ENCODE peak calls at places on chromosomes 16 and 17, in eight cellular contexts. One of them, this sample, is unnamed.

GRCh38 chr16:31105677-31106213 is 2.4 kb upstream of the BCKDK start:
- ATAC-seq in activated CD8-positive, alpha-beta memory T cell treated with anti-CD3 and anti-CD28 coated beads, Interleukin-2, amount 10 ng/mL, durations not matched to agents 7 days and 5 days: peak
- ATAC-seq in mucosa of descending colon: peak
- ATAC-seq in activated T-cell treated with anti-CD3 and anti-CD28 coated beads, Interleukin-2, amount 50 U/mL, for 72 hours: peak
- ATAC-seq in K562: peak
- ATAC-seq in right cardiac atrium: peak
- ATAC-seq in naive thymus-derived CD8-positive, alpha-beta T cell: peak
- ATAC-seq in heart right ventricle: peak
- ATAC-seq in this sample: peak

GRCh38 chr16:14310519-14310991 is 239.4 kb downstream of the MRTFB start:
- ATAC-seq in activated T-cell treated with anti-CD3 and anti-CD28 coated beads, Interleukin-2, amount 50 U/mL, for 72 hours: no peak
- ATAC-seq in right cardiac atrium: no peak
- ATAC-seq in naive thymus-derived CD8-positive, alpha-beta T cell: no peak
- ATAC-seq in mucosa of descending colon: peak
- ATAC-seq in heart right ventricle: no peak
- ATAC-seq in activated CD8-positive, alpha-beta memory T cell treated with anti-CD3 and anti-CD28 coated beads, Interleukin-2, amount 10 ng/mL, durations not matched to agents 7 days and 5 days: no peak
- ATAC-seq in K562: peak
- ATAC-seq in this sample: no peak

GRCh38 chr17:56009795-56010715 is 143.2 kb upstream of the ANKFN1 start:
- ATAC-seq in naive thymus-derived CD8-positive, alpha-beta T cell: peak
- ATAC-seq in activated CD8-positive, alpha-beta memory T cell treated with anti-CD3 and anti-CD28 coated beads, Interleukin-2, amount 10 ng/mL, durations not matched to agents 7 days and 5 days: no peak
- ATAC-seq in K562: no peak
- ATAC-seq in mucosa of descending colon: no peak
- ATAC-seq in activated T-cell treated with anti-CD3 and anti-CD28 coated beads, Interleukin-2, amount 50 U/mL, for 72 hours: peak
- ATAC-seq in heart right ventricle: no peak
- ATAC-seq in right cardiac atrium: no peak
- ATAC-seq in this sample: no peak

GRCh38 chr17:50372222-50372621 is 762 bp downstream of the MRPL27 start:
- ATAC-seq in right cardiac atrium: no peak
- ATAC-seq in K562: peak
- ATAC-seq in heart right ventricle: no peak
- ATAC-seq in activated T-cell treated with anti-CD3 and anti-CD28 coated beads, Interleukin-2, amount 50 U/mL, for 72 hours: no peak
- ATAC-seq in activated CD8-positive, alpha-beta memory T cell treated with anti-CD3 and anti-CD28 coated beads, Interleukin-2, amount 10 ng/mL, durations not matched to agents 7 days and 5 days: no peak
- ATAC-seq in mucosa of descending colon: no peak
- ATAC-seq in naive thymus-derived CD8-positive, alpha-beta T cell: no peak
- ATAC-seq in this sample: no peak

GRCh38 chr17:16189791-16190348 is 25.5 kb downstream of the NCOR1 start:
- ATAC-seq in activated T-cell treated with anti-CD3 and anti-CD28 coated beads, Interleukin-2, amount 50 U/mL, for 72 hours: no peak
- ATAC-seq in K562: no peak
- ATAC-seq in activated CD8-positive, alpha-beta memory T cell treated with anti-CD3 and anti-CD28 coated beads, Interleukin-2, amount 10 ng/mL, durations not matched to agents 7 days and 5 days: no peak
- ATAC-seq in heart right ventricle: no peak
- ATAC-seq in naive thymus-derived CD8-positive, alpha-beta T cell: no peak
- ATAC-seq in right cardiac atrium: no peak
- ATAC-seq in mucosa of descending colon: no peak
- ATAC-seq in this sample: no peak

GRCh38 chr16:50351116-50351515 is 17.7 kb downstream of the BRD7 start:
- ATAC-seq in right cardiac atrium: no peak
- ATAC-seq in activated CD8-positive, alpha-beta memory T cell treated with anti-CD3 and anti-CD28 coated beads, Interleukin-2, amount 10 ng/mL, durations not matched to agents 7 days and 5 days: no peak
- ATAC-seq in heart right ventricle: no peak
- ATAC-seq in mucosa of descending colon: no peak
- ATAC-seq in K562: no peak
- ATAC-seq in activated T-cell treated with anti-CD3 and anti-CD28 coated beads, Interleukin-2, amount 50 U/mL, for 72 hours: no peak
- ATAC-seq in naive thymus-derived CD8-positive, alpha-beta T cell: no peak
- ATAC-seq in this sample: no peak

GRCh38 chr16:71808593-71809449 is at the start of gene AP1G1:
- ATAC-seq in heart right ventricle: peak
- ATAC-seq in mucosa of descending colon: peak
- ATAC-seq in naive thymus-derived CD8-positive, alpha-beta T cell: peak
- ATAC-seq in K562: peak
- ATAC-seq in activated CD8-positive, alpha-beta memory T cell treated with anti-CD3 and anti-CD28 coated beads, Interleukin-2, amount 10 ng/mL, durations not matched to agents 7 days and 5 days: peak
- ATAC-seq in right cardiac atrium: peak
- ATAC-seq in activated T-cell treated with anti-CD3 and anti-CD28 coated beads, Interleukin-2, amount 50 U/mL, for 72 hours: peak
- ATAC-seq in this sample: peak

GRCh38 chr17:4551141-4551540 is 4.0 kb downstream of the MYBBP1A start:
- ATAC-seq in heart right ventricle: no peak
- ATAC-seq in activated CD8-positive, alpha-beta memory T cell treated with anti-CD3 and anti-CD28 coated beads, Interleukin-2, amount 10 ng/mL, durations not matched to agents 7 days and 5 days: no peak
- ATAC-seq in K562: no peak
- ATAC-seq in mucosa of descending colon: no peak
- ATAC-seq in naive thymus-derived CD8-positive, alpha-beta T cell: no peak
- ATAC-seq in activated T-cell treated with anti-CD3 and anti-CD28 coated beads, Interleukin-2, amount 50 U/mL, for 72 hours: no peak
- ATAC-seq in right cardiac atrium: no peak
- ATAC-seq in this sample: no peak

GRCh38 chr16:2518823-2519710 is 1.1 kb upstream of the AMDHD2 start:
- ATAC-seq in right cardiac atrium: peak
- ATAC-seq in naive thymus-derived CD8-positive, alpha-beta T cell: no peak
- ATAC-seq in activated CD8-positive, alpha-beta memory T cell treated with anti-CD3 and anti-CD28 coated beads, Interleukin-2, amount 10 ng/mL, durations not matched to agents 7 days and 5 days: no peak
- ATAC-seq in activated T-cell treated with anti-CD3 and anti-CD28 coated beads, Interleukin-2, amount 50 U/mL, for 72 hours: no peak
- ATAC-seq in mucosa of descending colon: no peak
- ATAC-seq in heart right ventricle: no peak
- ATAC-seq in K562: no peak
- ATAC-seq in this sample: no peak

GRCh38 chr16:81472391-81472790 is 27.8 kb downstream of the CMIP start:
- ATAC-seq in right cardiac atrium: peak
- ATAC-seq in mucosa of descending colon: no peak
- ATAC-seq in K562: no peak
- ATAC-seq in activated CD8-positive, alpha-beta memory T cell treated with anti-CD3 and anti-CD28 coated beads, Interleukin-2, amount 10 ng/mL, durations not matched to agents 7 days and 5 days: no peak
- ATAC-seq in heart right ventricle: no peak
- ATAC-seq in naive thymus-derived CD8-positive, alpha-beta T cell: no peak
- ATAC-seq in activated T-cell treated with anti-CD3 and anti-CD28 coated beads, Interleukin-2, amount 50 U/mL, for 72 hours: no peak
- ATAC-seq in this sample: no peak

GRCh38 chr17:14699569-14700190 is 398.8 kb downstream of the HS3ST3B1 start:
- ATAC-seq in heart right ventricle: no peak
- ATAC-seq in activated T-cell treated with anti-CD3 and anti-CD28 coated beads, Interleukin-2, amount 50 U/mL, for 72 hours: no peak
- ATAC-seq in mucosa of descending colon: no peak
- ATAC-seq in activated CD8-positive, alpha-beta memory T cell treated with anti-CD3 and anti-CD28 coated beads, Interleukin-2, amount 10 ng/mL, durations not matched to agents 7 days and 5 days: no peak
- ATAC-seq in naive thymus-derived CD8-positive, alpha-beta T cell: no peak
- ATAC-seq in K562: no peak
- ATAC-seq in right cardiac atrium: no peak
- ATAC-seq in this sample: no peak

GRCh38 chr17:72635034-72635654 is 457.3 kb downstream of the SLC39A11 start:
- ATAC-seq in naive thymus-derived CD8-positive, alpha-beta T cell: no peak
- ATAC-seq in K562: no peak
- ATAC-seq in right cardiac atrium: no peak
- ATAC-seq in mucosa of descending colon: no peak
- ATAC-seq in heart right ventricle: no peak
- ATAC-seq in activated T-cell treated with anti-CD3 and anti-CD28 coated beads, Interleukin-2, amount 50 U/mL, for 72 hours: peak
- ATAC-seq in activated CD8-positive, alpha-beta memory T cell treated with anti-CD3 and anti-CD28 coated beads, Interleukin-2, amount 10 ng/mL, durations not matched to agents 7 days and 5 days: no peak
- ATAC-seq in this sample: no peak

GRCh38 chr16:87581867-87582220 is 20.5 kb upstream of the JPH3 start:
- ATAC-seq in activated CD8-positive, alpha-beta memory T cell treated with anti-CD3 and anti-CD28 coated beads, Interleukin-2, amount 10 ng/mL, durations not matched to agents 7 days and 5 days: no peak
- ATAC-seq in heart right ventricle: peak
- ATAC-seq in right cardiac atrium: peak
- ATAC-seq in mucosa of descending colon: peak
- ATAC-seq in K562: peak
- ATAC-seq in naive thymus-derived CD8-positive, alpha-beta T cell: no peak
- ATAC-seq in activated T-cell treated with anti-CD3 and anti-CD28 coated beads, Interleukin-2, amount 50 U/mL, for 72 hours: no peak
- ATAC-seq in this sample: peak

GRCh38 chr16:75238853-75239371 is 12.5 kb downstream of the BCAR1 start:
- ATAC-seq in K562: no peak
- ATAC-seq in mucosa of descending colon: no peak
- ATAC-seq in right cardiac atrium: no peak
- ATAC-seq in activated T-cell treated with anti-CD3 and anti-CD28 coated beads, Interleukin-2, amount 50 U/mL, for 72 hours: no peak
- ATAC-seq in heart right ventricle: peak
- ATAC-seq in activated CD8-positive, alpha-beta memory T cell treated with anti-CD3 and anti-CD28 coated beads, Interleukin-2, amount 10 ng/mL, durations not matched to agents 7 days and 5 days: no peak
- ATAC-seq in naive thymus-derived CD8-positive, alpha-beta T cell: no peak
- ATAC-seq in this sample: peak

GRCh38 chr17:80619535-80620235 is 75.0 kb downstream of the RPTOR start:
- ATAC-seq in heart right ventricle: no peak
- ATAC-seq in activated T-cell treated with anti-CD3 and anti-CD28 coated beads, Interleukin-2, amount 50 U/mL, for 72 hours: no peak
- ATAC-seq in activated CD8-positive, alpha-beta memory T cell treated with anti-CD3 and anti-CD28 coated beads, Interleukin-2, amount 10 ng/mL, durations not matched to agents 7 days and 5 days: no peak
- ATAC-seq in mucosa of descending colon: peak
- ATAC-seq in K562: no peak
- ATAC-seq in right cardiac atrium: no peak
- ATAC-seq in naive thymus-derived CD8-positive, alpha-beta T cell: no peak
- ATAC-seq in this sample: no peak

GRCh38 chr17:75959839-75960511 is 19.0 kb downstream of the ACOX1 start:
- ATAC-seq in mucosa of descending colon: no peak
- ATAC-seq in activated T-cell treated with anti-CD3 and anti-CD28 coated beads, Interleukin-2, amount 50 U/mL, for 72 hours: no peak
- ATAC-seq in activated CD8-positive, alpha-beta memory T cell treated with anti-CD3 and anti-CD28 coated beads, Interleukin-2, amount 10 ng/mL, durations not matched to agents 7 days and 5 days: no peak
- ATAC-seq in heart right ventricle: no peak
- ATAC-seq in naive thymus-derived CD8-positive, alpha-beta T cell: no peak
- ATAC-seq in K562: no peak
- ATAC-seq in right cardiac atrium: no peak
- ATAC-seq in this sample: no peak

GRCh38 chr16:64269756-64270155 is 852.1 kb downstream of the CDH11 start:
- ATAC-seq in right cardiac atrium: no peak
- ATAC-seq in naive thymus-derived CD8-positive, alpha-beta T cell: no peak
- ATAC-seq in activated CD8-positive, alpha-beta memory T cell treated with anti-CD3 and anti-CD28 coated beads, Interleukin-2, amount 10 ng/mL, durations not matched to agents 7 days and 5 days: no peak
- ATAC-seq in heart right ventricle: no peak
- ATAC-seq in activated T-cell treated with anti-CD3 and anti-CD28 coated beads, Interleukin-2, amount 50 U/mL, for 72 hours: no peak
- ATAC-seq in K562: no peak
- ATAC-seq in mucosa of descending colon: no peak
- ATAC-seq in this sample: no peak

GRCh38 chr17:75386430-75386829 is 19.0 kb downstream of the GRB2 start:
- ATAC-seq in mucosa of descending colon: no peak
- ATAC-seq in activated CD8-positive, alpha-beta memory T cell treated with anti-CD3 and anti-CD28 coated beads, Interleukin-2, amount 10 ng/mL, durations not matched to agents 7 days and 5 days: peak
- ATAC-seq in heart right ventricle: no peak
- ATAC-seq in naive thymus-derived CD8-positive, alpha-beta T cell: no peak
- ATAC-seq in activated T-cell treated with anti-CD3 and anti-CD28 coated beads, Interleukin-2, amount 50 U/mL, for 72 hours: peak
- ATAC-seq in K562: no peak
- ATAC-seq in right cardiac atrium: no peak
- ATAC-seq in this sample: no peak

GRCh38 chr16:30903002-30903401 is 6.6 kb downstream of the CTF1 start:
- ATAC-seq in naive thymus-derived CD8-positive, alpha-beta T cell: peak
- ATAC-seq in right cardiac atrium: peak
- ATAC-seq in heart right ventricle: peak
- ATAC-seq in activated T-cell treated with anti-CD3 and anti-CD28 coated beads, Interleukin-2, amount 50 U/mL, for 72 hours: peak
- ATAC-seq in activated CD8-positive, alpha-beta memory T cell treated with anti-CD3 and anti-CD28 coated beads, Interleukin-2, amount 10 ng/mL, durations not matched to agents 7 days and 5 days: peak
- ATAC-seq in K562: peak
- ATAC-seq in mucosa of descending colon: peak
- ATAC-seq in this sample: no peak

GRCh38 chr16:50555269-50555875 is 7.2 kb downstream of the NKD1 start:
- ATAC-seq in activated T-cell treated with anti-CD3 and anti-CD28 coated beads, Interleukin-2, amount 50 U/mL, for 72 hours: no peak
- ATAC-seq in right cardiac atrium: no peak
- ATAC-seq in K562: no peak
- ATAC-seq in heart right ventricle: no peak
- ATAC-seq in activated CD8-positive, alpha-beta memory T cell treated with anti-CD3 and anti-CD28 coated beads, Interleukin-2, amount 10 ng/mL, durations not matched to agents 7 days and 5 days: no peak
- ATAC-seq in naive thymus-derived CD8-positive, alpha-beta T cell: no peak
- ATAC-seq in mucosa of descending colon: no peak
- ATAC-seq in this sample: no peak

GRCh38 chr16:20865420-20866126 is 34.6 kb downstream of the DCUN1D3 start:
- ATAC-seq in right cardiac atrium: no peak
- ATAC-seq in activated T-cell treated with anti-CD3 and anti-CD28 coated beads, Interleukin-2, amount 50 U/mL, for 72 hours: peak
- ATAC-seq in naive thymus-derived CD8-positive, alpha-beta T cell: no peak
- ATAC-seq in mucosa of descending colon: no peak
- ATAC-seq in K562: peak
- ATAC-seq in activated CD8-positive, alpha-beta memory T cell treated with anti-CD3 and anti-CD28 coated beads, Interleukin-2, amount 10 ng/mL, durations not matched to agents 7 days and 5 days: peak
- ATAC-seq in heart right ventricle: no peak
- ATAC-seq in this sample: no peak

GRCh38 chr17:63364944-63365343 is 81.2 kb downstream of the CYB561 start:
- ATAC-seq in right cardiac atrium: no peak
- ATAC-seq in heart right ventricle: no peak
- ATAC-seq in activated T-cell treated with anti-CD3 and anti-CD28 coated beads, Interleukin-2, amount 50 U/mL, for 72 hours: no peak
- ATAC-seq in activated CD8-positive, alpha-beta memory T cell treated with anti-CD3 and anti-CD28 coated beads, Interleukin-2, amount 10 ng/mL, durations not matched to agents 7 days and 5 days: no peak
- ATAC-seq in K562: no peak
- ATAC-seq in mucosa of descending colon: no peak
- ATAC-seq in naive thymus-derived CD8-positive, alpha-beta T cell: no peak
- ATAC-seq in this sample: no peak

GRCh38 chr17:76049239-76049638 is 22.1 kb upstream of the EVPL start:
- ATAC-seq in activated T-cell treated with anti-CD3 and anti-CD28 coated beads, Interleukin-2, amount 50 U/mL, for 72 hours: no peak
- ATAC-seq in naive thymus-derived CD8-positive, alpha-beta T cell: no peak
- ATAC-seq in heart right ventricle: no peak
- ATAC-seq in activated CD8-positive, alpha-beta memory T cell treated with anti-CD3 and anti-CD28 coated beads, Interleukin-2, amount 10 ng/mL, durations not matched to agents 7 days and 5 days: no peak
- ATAC-seq in right cardiac atrium: no peak
- ATAC-seq in mucosa of descending colon: no peak
- ATAC-seq in K562: no peak
- ATAC-seq in this sample: no peak

GRCh38 chr16:85094176-85094805 is 18.0 kb downstream of the CIBAR2 start:
- ATAC-seq in heart right ventricle: no peak
- ATAC-seq in naive thymus-derived CD8-positive, alpha-beta T cell: no peak
- ATAC-seq in mucosa of descending colon: no peak
- ATAC-seq in K562: no peak
- ATAC-seq in activated T-cell treated with anti-CD3 and anti-CD28 coated beads, Interleukin-2, amount 50 U/mL, for 72 hours: no peak
- ATAC-seq in activated CD8-positive, alpha-beta memory T cell treated with anti-CD3 and anti-CD28 coated beads, Interleukin-2, amount 10 ng/mL, durations not matched to agents 7 days and 5 days: no peak
- ATAC-seq in right cardiac atrium: no peak
- ATAC-seq in this sample: no peak

GRCh38 chr17:32783602-32784001 is 93.3 kb downstream of the MYO1D start:
- ATAC-seq in mucosa of descending colon: peak
- ATAC-seq in activated CD8-positive, alpha-beta memory T cell treated with anti-CD3 and anti-CD28 coated beads, Interleukin-2, amount 10 ng/mL, durations not matched to agents 7 days and 5 days: peak
- ATAC-seq in activated T-cell treated with anti-CD3 and anti-CD28 coated beads, Interleukin-2, amount 50 U/mL, for 72 hours: peak
- ATAC-seq in naive thymus-derived CD8-positive, alpha-beta T cell: peak
- ATAC-seq in heart right ventricle: no peak
- ATAC-seq in right cardiac atrium: no peak
- ATAC-seq in K562: peak
- ATAC-seq in this sample: no peak

GRCh38 chr16:2299121-2299914 is 31.4 kb upstream of the RNPS1 start:
- ATAC-seq in activated CD8-positive, alpha-beta memory T cell treated with anti-CD3 and anti-CD28 coated beads, Interleukin-2, amount 10 ng/mL, durations not matched to agents 7 days and 5 days: no peak
- ATAC-seq in activated T-cell treated with anti-CD3 and anti-CD28 coated beads, Interleukin-2, amount 50 U/mL, for 72 hours: no peak
- ATAC-seq in right cardiac atrium: no peak
- ATAC-seq in naive thymus-derived CD8-positive, alpha-beta T cell: no peak
- ATAC-seq in heart right ventricle: no peak
- ATAC-seq in mucosa of descending colon: no peak
- ATAC-seq in K562: no peak
- ATAC-seq in this sample: no peak

GRCh38 chr16:55487048-55487803 is 8.2 kb downstream of the MMP2 start:
- ATAC-seq in naive thymus-derived CD8-positive, alpha-beta T cell: no peak
- ATAC-seq in heart right ventricle: peak
- ATAC-seq in activated T-cell treated with anti-CD3 and anti-CD28 coated beads, Interleukin-2, amount 50 U/mL, for 72 hours: no peak
- ATAC-seq in right cardiac atrium: peak
- ATAC-seq in activated CD8-positive, alpha-beta memory T cell treated with anti-CD3 and anti-CD28 coated beads, Interleukin-2, amount 10 ng/mL, durations not matched to agents 7 days and 5 days: no peak
- ATAC-seq in K562: no peak
- ATAC-seq in mucosa of descending colon: peak
- ATAC-seq in this sample: peak

GRCh38 chr16:14121872-14122271 is 50.8 kb downstream of the MRTFB start:
- ATAC-seq in mucosa of descending colon: no peak
- ATAC-seq in K562: no peak
- ATAC-seq in naive thymus-derived CD8-positive, alpha-beta T cell: no peak
- ATAC-seq in right cardiac atrium: no peak
- ATAC-seq in heart right ventricle: no peak
- ATAC-seq in activated T-cell treated with anti-CD3 and anti-CD28 coated beads, Interleukin-2, amount 50 U/mL, for 72 hours: no peak
- ATAC-seq in activated CD8-positive, alpha-beta memory T cell treated with anti-CD3 and anti-CD28 coated beads, Interleukin-2, amount 10 ng/mL, durations not matched to agents 7 days and 5 days: no peak
- ATAC-seq in this sample: no peak

GRCh38 chr17:27633312-27634025 is 2.5 kb downstream of the LGALS9 start:
- ATAC-seq in right cardiac atrium: peak
- ATAC-seq in K562: peak
- ATAC-seq in activated CD8-positive, alpha-beta memory T cell treated with anti-CD3 and anti-CD28 coated beads, Interleukin-2, amount 10 ng/mL, durations not matched to agents 7 days and 5 days: no peak
- ATAC-seq in mucosa of descending colon: no peak
- ATAC-seq in heart right ventricle: no peak
- ATAC-seq in naive thymus-derived CD8-positive, alpha-beta T cell: no peak
- ATAC-seq in activated T-cell treated with anti-CD3 and anti-CD28 coated beads, Interleukin-2, amount 50 U/mL, for 72 hours: no peak
- ATAC-seq in this sample: peak

GRCh38 chr16:10740845-10741208 is 2.8 kb upstream of the NUBP1 start:
- ATAC-seq in naive thymus-derived CD8-positive, alpha-beta T cell: no peak
- ATAC-seq in heart right ventricle: no peak
- ATAC-seq in mucosa of descending colon: no peak
- ATAC-seq in activated CD8-positive, alpha-beta memory T cell treated with anti-CD3 and anti-CD28 coated beads, Interleukin-2, amount 10 ng/mL, durations not matched to agents 7 days and 5 days: no peak
- ATAC-seq in activated T-cell treated with anti-CD3 and anti-CD28 coated beads, Interleukin-2, amount 50 U/mL, for 72 hours: no peak
- ATAC-seq in right cardiac atrium: no peak
- ATAC-seq in K562: no peak
- ATAC-seq in this sample: no peak

GRCh38 chr17:8408371-8408770 is 10.7 kb upstream of the RNF222 start:
- ATAC-seq in heart right ventricle: no peak
- ATAC-seq in right cardiac atrium: no peak
- ATAC-seq in activated CD8-positive, alpha-beta memory T cell treated with anti-CD3 and anti-CD28 coated beads, Interleukin-2, amount 10 ng/mL, durations not matched to agents 7 days and 5 days: no peak
- ATAC-seq in K562: no peak
- ATAC-seq in activated T-cell treated with anti-CD3 and anti-CD28 coated beads, Interleukin-2, amount 50 U/mL, for 72 hours: no peak
- ATAC-seq in naive thymus-derived CD8-positive, alpha-beta T cell: no peak
- ATAC-seq in mucosa of descending colon: peak
- ATAC-seq in this sample: no peak

GRCh38 chr16:87945351-87946042 is 5.7 kb upstream of the BANP start:
- ATAC-seq in activated CD8-positive, alpha-beta memory T cell treated with anti-CD3 and anti-CD28 coated beads, Interleukin-2, amount 10 ng/mL, durations not matched to agents 7 days and 5 days: no peak
- ATAC-seq in mucosa of descending colon: peak
- ATAC-seq in right cardiac atrium: peak
- ATAC-seq in naive thymus-derived CD8-positive, alpha-beta T cell: peak
- ATAC-seq in K562: peak
- ATAC-seq in heart right ventricle: peak
- ATAC-seq in activated T-cell treated with anti-CD3 and anti-CD28 coated beads, Interleukin-2, amount 50 U/mL, for 72 hours: peak
- ATAC-seq in this sample: peak

GRCh38 chr17:76178124-76178523 is 37.1 kb upstream of the FOXJ1 start:
- ATAC-seq in right cardiac atrium: no peak
- ATAC-seq in activated T-cell treated with anti-CD3 and anti-CD28 coated beads, Interleukin-2, amount 50 U/mL, for 72 hours: no peak
- ATAC-seq in mucosa of descending colon: peak
- ATAC-seq in heart right ventricle: no peak
- ATAC-seq in activated CD8-positive, alpha-beta memory T cell treated with anti-CD3 and anti-CD28 coated beads, Interleukin-2, amount 10 ng/mL, durations not matched to agents 7 days and 5 days: no peak
- ATAC-seq in naive thymus-derived CD8-positive, alpha-beta T cell: no peak
- ATAC-seq in K562: no peak
- ATAC-seq in this sample: no peak

GRCh38 chr17:56681561-56682266 is 88.2 kb downstream of the NOG start:
- ATAC-seq in K562: peak
- ATAC-seq in mucosa of descending colon: no peak
- ATAC-seq in activated T-cell treated with anti-CD3 and anti-CD28 coated beads, Interleukin-2, amount 50 U/mL, for 72 hours: peak
- ATAC-seq in right cardiac atrium: no peak
- ATAC-seq in activated CD8-positive, alpha-beta memory T cell treated with anti-CD3 and anti-CD28 coated beads, Interleukin-2, amount 10 ng/mL, durations not matched to agents 7 days and 5 days: peak
- ATAC-seq in naive thymus-derived CD8-positive, alpha-beta T cell: no peak
- ATAC-seq in heart right ventricle: peak
- ATAC-seq in this sample: no peak

This sample was measured in gastroesophageal sphincter.